ENCODE peak calls at places on chromosomes 13 and 19, in six cellular contexts. J is head of caudate nucleus; P is T-helper 1 cell; B is tibial artery; C is iris pigment epithelial cell; X is activated CD8-positive, alpha-beta memory T cell treated with anti-CD3 and anti-CD28 coated beads for 1 hour. O is an unnamed sample.

GRCh38 chr13:97934590-97934989 is 18.9 kb upstream of the IPO5 start:
- DNase-seq in J (no peak), P (no peak), C (no peak), X (no peak), B (no peak), O (no peak)

GRCh38 chr19:35776102-35776788 is 881 bp downstream of the ARHGAP33 start:
- DNase-seq in J (no peak), B (peak), X (no peak), P (no peak), C (no peak), O (no peak)

GRCh38 chr13:99051768-99052455 is 74.0 kb upstream of the DOCK9 start:
- DNase-seq in X (no peak), P (no peak), B (no peak), C (no peak), J (no peak), O (no peak)

GRCh38 chr13:48586591-48587103 is 53.8 kb upstream of the RCBTB2 start:
- DNase-seq in J (peak), C (peak), P (no peak), X (no peak), B (no peak), O (no peak)

GRCh38 chr19:2612619-2613249 is 89.8 kb downstream of the GNG7 start:
- DNase-seq in X (no peak), B (peak), J (no peak), C (no peak), P (no peak), O (no peak)

GRCh38 chr13:65965496-65965895 is 1264.6 kb downstream of the PCDH9 start:
- DNase-seq in C (peak), X (no peak), P (no peak), J (no peak), B (no peak), O (peak)

GRCh38 chr13:52848455-52849190 is at the start of gene PCDH8:
- DNase-seq in J (peak), P (no peak), B (no peak), X (no peak), C (no peak), O (no peak)

GRCh38 chr19:27733551-27734266 is 1479.2 kb downstream of the UQCRFS1 start:
- DNase-seq in X (no peak), J (no peak), B (no peak), P (no peak), C (no peak), O (no peak)

GRCh38 chr13:109778102-109778542 is 8.3 kb downstream of the IRS2 start:
- DNase-seq in J (no peak), C (peak), B (no peak), P (no peak), X (no peak), O (peak)

GRCh38 chr13:111372651-111373425 is 52.4 kb downstream of the TEX29 start:
- DNase-seq in C (no peak), J (no peak), P (no peak), B (no peak), X (no peak), O (no peak)

GRCh38 chr13:110756268-110756667 is 42.8 kb downstream of the ING1 start:
- DNase-seq in B (no peak), C (peak), X (no peak), P (no peak), J (no peak), O (peak)

GRCh38 chr19:861756-862528 is 2.5 kb downstream of the CFD start:
- DNase-seq in C (peak), B (no peak), P (peak), J (no peak), X (peak), O (peak)

GRCh38 chr19:31054430-31054829 is 294.8 kb downstream of the TSHZ3 start:
- DNase-seq in J (no peak), B (no peak), C (peak), P (no peak), X (peak), O (peak)

GRCh38 chr13:63041640-63042414 is 1626.2 kb upstream of the PCDH20 start:
- DNase-seq in X (no peak), C (peak), B (no peak), P (no peak), J (no peak), O (peak)

GRCh38 chr19:36417752-36418286 is 625 bp downstream of the ZFP82 start:
- DNase-seq in J (no peak), X (no peak), C (no peak), B (no peak), P (no peak), O (no peak)

GRCh38 chr13:20359335-20359734 is 127.2 kb upstream of the GJB6 start:
- DNase-seq in P (no peak), J (no peak), C (peak), B (no peak), X (no peak), O (peak)

GRCh38 chr19:18629166-18630088 is 7.4 kb upstream of the KLHL26 start:
- DNase-seq in X (no peak), B (peak), C (no peak), P (no peak), J (peak), O (no peak)

GRCh38 chr19:12293771-12294307 is 844 bp downstream of the ZNF44 start:
- DNase-seq in C (peak), B (peak), J (peak), X (peak), P (peak), O (peak)

GRCh38 chr13:21657538-21657937 is 13.3 kb upstream of the FGF9 start:
- DNase-seq in J (no peak), B (no peak), X (no peak), P (no peak), C (peak), O (peak)

GRCh38 chr13:113364371-113364932 is 522 bp upstream of the GRTP1 start:
- DNase-seq in B (peak), J (no peak), C (no peak), X (no peak), P (no peak), O (no peak)